ENCODE peak calls at places on chromosomes 5 and 9, in ten cellular contexts. P is A673, V is T-helper 22 cell, M is Right ventricle myocardium superior, A is astrocyte of the spinal cord, E is GM12865, U is BE2C, W is B cell, J is GM06990, N is WERI-Rb-1. K is an unnamed sample.

GRCh38 chr9:73655363-73655762 is 503.7 kb downstream of the ANXA1 start:
- DNase-seq in E (no peak), J (no peak), U (no peak), V (no peak), A (no peak), P (no peak), M (no peak), N (no peak), W (no peak), K (no peak)

GRCh38 chr5:72621576-72621975 is 114.4 kb upstream of the ZNF366 start:
- DNase-seq in U (no peak), W (no peak), E (no peak), J (no peak), M (no peak), N (no peak), P (no peak), V (no peak), A (no peak), K (no peak)

GRCh38 chr5:61307196-61307590 is 24.9 kb upstream of the ZSWIM6 start:
- DNase-seq in A (no peak), U (no peak), N (no peak), J (no peak), E (no peak), P (no peak), V (no peak), W (no peak), M (no peak), K (no peak)

GRCh38 chr9:118595719-118596305 is 773.4 kb downstream of the BRINP1 start:
- DNase-seq in U (no peak), N (peak; percentile 72), W (no peak), M (no peak), E (peak; percentile 20), V (no peak), J (no peak), P (peak; percentile 22), A (peak; percentile 58), K (no peak)

GRCh38 chr5:17737087-17737486 is 102.8 kb downstream of the TAF11L14 start:
- DNase-seq in N (no peak), P (no peak), W (no peak), U (no peak), V (no peak), E (no peak), A (peak; percentile 36), M (no peak), J (no peak), K (no peak)

GRCh38 chr9:104905153-104905901 is 22.6 kb downstream of the ABCA1 start:
- DNase-seq in E (no peak), A (no peak), U (no peak), M (no peak), N (no peak), P (no peak), W (no peak), V (no peak), J (no peak), K (no peak)

GRCh38 chr5:135018457-135018856 is 15.6 kb downstream of the PITX1 start:
- DNase-seq in P (no peak), J (no peak), W (no peak), V (no peak), U (no peak), A (no peak), E (no peak), M (no peak), N (peak; percentile 2), K (no peak)

GRCh38 chr5:90873033-90873517 is 314.5 kb downstream of the ADGRV1 start:
- DNase-seq in N (no peak), A (no peak), E (no peak), J (no peak), U (peak; percentile 25), V (no peak), W (no peak), P (no peak), M (no peak), K (no peak)

GRCh38 chr9:129486496-129487306 is 134.2 kb downstream of the C9orf50 start:
- DNase-seq in V (no peak), J (no peak), U (no peak), A (peak; percentile 46), E (no peak), N (peak; percentile 63), P (no peak), M (peak; percentile 89), W (no peak), K (no peak)

GRCh38 chr5:74722271-74722670 is 37.2 kb downstream of the HEXB start:
- DNase-seq in U (no peak), E (no peak), M (no peak), W (no peak), V (no peak), N (no peak), P (no peak), J (no peak), A (no peak), K (no peak)

GRCh38 chr5:44538831-44539539 is 149.8 kb upstream of the FGF10 start:
- DNase-seq in W (no peak), N (no peak), A (no peak), E (no peak), M (no peak), P (no peak), V (no peak), J (no peak), U (no peak), K (no peak)

GRCh38 chr5:77947051-77947428 is 170.9 kb upstream of the TBCA start:
- DNase-seq in J (no peak), V (no peak), M (no peak), W (no peak), U (no peak), E (no peak), A (no peak), N (no peak), P (no peak), K (no peak)

GRCh38 chr9:128838338-128838737 is 8.7 kb upstream of the SPOUT1 start:
- DNase-seq in J (no peak), N (no peak), W (no peak), V (no peak), E (no peak), U (no peak), M (peak; percentile 11), A (no peak), P (no peak), K (no peak)

GRCh38 chr9:79769476-79770275 is 197.9 kb downstream of the TLE4 start:
- DNase-seq in P (no peak), M (no peak), N (no peak), V (no peak), W (no peak), E (no peak), A (no peak), J (no peak), U (no peak), K (no peak)

GRCh38 chr9:35914307-35914807 is 5.1 kb downstream of the SPAAR start:
- DNase-seq in V (no peak), P (peak; percentile 26), U (peak; percentile 76), E (peak; percentile 21), J (no peak), N (peak; percentile 80), A (no peak), M (peak; percentile 88), W (peak; percentile 31), K (no peak)

GRCh38 chr5:35183243-35183955 is 46.9 kb downstream of the PRLR start:
- DNase-seq in A (peak; percentile 44), J (no peak), N (peak; percentile 27), M (peak; percentile 49), W (no peak), E (peak; percentile 62), P (peak; percentile 72), V (no peak), U (peak; percentile 13), K (no peak)

GRCh38 chr9:131695366-131696162 is 44.3 kb downstream of the RAPGEF1 start:
- DNase-seq in E (no peak), A (no peak), V (no peak), M (no peak), J (no peak), P (no peak), N (no peak), W (no peak), U (no peak), K (no peak)

GRCh38 chr9:36548454-36548853 is 24.2 kb upstream of the MELK start:
- DNase-seq in E (no peak), A (no peak), M (no peak), N (peak; percentile 10), U (no peak), V (no peak), J (no peak), P (no peak), W (no peak), K (no peak)

GRCh38 chr5:107153304-107153703 is 517.4 kb downstream of the EFNA5 start:
- DNase-seq in V (no peak), P (no peak), W (no peak), U (no peak), M (no peak), N (no peak), J (no peak), E (no peak), A (no peak), K (no peak)

K was measured in mesothelial cell of epicardium.